ENCODE peak calls at places on chromosomes 12 and 14, in six cellular contexts. Z is NCI-H82; G is fibroblast of the conjunctiva; M is activated CD4-positive, alpha-beta T cell treated with anti-CD3 and anti-CD28 coated beads for 4 hours; W is NCI-H2081; K is C1 segment of cervical spinal cord. I is an unnamed sample.

GRCh38 chr12:123364532-123365140 is at the start of gene SBNO1:
- DNase-seq in K (peak; percentile 99), Z (peak; percentile 97), W (peak; percentile 88), M (peak; percentile 94), G (peak; percentile 75), I (no peak)

GRCh38 chr12:46556105-46556559 is 183.6 kb upstream of the SLC38A2 start:
- DNase-seq in M (no peak), K (no peak), W (no peak), Z (no peak), G (peak; percentile 91), I (no peak)

GRCh38 chr12:51326762-51327439 is 2.9 kb upstream of the BIN2 start:
- DNase-seq in W (no peak), M (no peak), G (no peak), Z (no peak), K (no peak), I (no peak)

GRCh38 chr12:21337959-21338704 is 3.4 kb upstream of the SLCO1A2 start:
- DNase-seq in K (no peak), W (no peak), G (no peak), M (no peak), Z (peak; percentile 86), I (no peak)

GRCh38 chr14:98612434-98613200 is 659.4 kb downstream of the BCL11B start:
- DNase-seq in M (no peak), K (no peak), G (no peak), W (no peak), Z (no peak), I (no peak)

GRCh38 chr14:61887628-61888027 is 125.4 kb downstream of the SNAPC1 start:
- DNase-seq in G (no peak), K (no peak), W (no peak), M (no peak), Z (no peak), I (no peak)

GRCh38 chr12:2957816-2958431 is 1.3 kb upstream of the TEAD4 start:
- DNase-seq in M (no peak), K (no peak), W (no peak), Z (no peak), G (no peak), I (no peak)

GRCh38 chr14:104768437-104769323 is 15.7 kb downstream of the SIVA1 start:
- DNase-seq in G (peak; percentile 68), W (peak; percentile 86), K (peak; percentile 76), M (peak; percentile 83), Z (peak; percentile 83), I (peak; percentile 93)

GRCh38 chr14:30896435-30896834 is 22.1 kb downstream of the COCH start:
- DNase-seq in W (no peak), Z (no peak), K (no peak), M (no peak), G (no peak), I (no peak)

GRCh38 chr14:81062816-81063215 is 107.4 kb downstream of the TSHR start:
- DNase-seq in Z (peak; percentile 63), M (no peak), G (no peak), W (no peak), K (no peak), I (no peak)

GRCh38 chr12:1811948-1812291 is 8.4 kb upstream of the LRTM2 start:
- DNase-seq in W (no peak), K (no peak), G (no peak), Z (no peak), M (no peak), I (no peak)

GRCh38 chr14:63689132-63689531 is 38.7 kb downstream of the SGPP1 start:
- DNase-seq in Z (no peak), W (no peak), M (no peak), G (no peak), K (no peak), I (no peak)

GRCh38 chr14:55359307-55359706 is 52.3 kb downstream of the ATG14 start:
- DNase-seq in K (no peak), Z (no peak), W (no peak), M (no peak), G (no peak), I (no peak)

GRCh38 chr12:108666326-108666995 is 32.8 kb upstream of the SELPLG start:
- DNase-seq in W (no peak), Z (peak; percentile 96), M (no peak), G (no peak), K (peak; percentile 44), I (no peak)

GRCh38 chr12:119603767-119604166 is 10.2 kb downstream of the TMEM233 start:
- DNase-seq in Z (no peak), M (no peak), W (no peak), G (no peak), K (no peak), I (no peak)

GRCh38 chr14:64218344-64219240 is 75.6 kb downstream of the ESR2 start:
- DNase-seq in Z (no peak), K (no peak), M (no peak), W (no peak), G (no peak), I (no peak)

GRCh38 chr14:88005978-88006851 is 1.3 kb downstream of the GPR65 start:
- DNase-seq in K (no peak), W (no peak), Z (no peak), G (no peak), M (peak; percentile 68), I (peak; percentile 86)

GRCh38 chr14:93007225-93007997 is 84.5 kb downstream of the CHGA start:
- DNase-seq in W (no peak), M (no peak), K (peak; percentile 81), Z (no peak), G (peak; percentile 22), I (no peak)

GRCh38 chr14:49250109-49250508 is 336.1 kb downstream of the RPS29 start:
- DNase-seq in W (no peak), Z (no peak), G (no peak), M (no peak), K (no peak), I (no peak)

I was measured in naive thymus-derived CD8-positive, alpha-beta T cell.